ENCODE peak calls at places on chromosomes 7 and 10, in eight cellular contexts. One of them, this sample, is unnamed.

GRCh38 chr10:71443676-71444075 is 47.0 kb downstream of the CDH23 start:
- DNase-seq in mucosa of descending colon: no peak
- DNase-seq in uterus: no peak
- DNase-seq in right lobe of liver: no peak
- DNase-seq in A673: no peak
- DNase-seq in breast epithelium: no peak
- DNase-seq in tibial nerve: no peak
- DNase-seq in heart right ventricle: no peak
- DNase-seq in this sample: no peak

GRCh38 chr10:97590082-97590747 is 694 bp downstream of the C10orf62 start:
- DNase-seq in breast epithelium: no peak
- DNase-seq in right lobe of liver: no peak
- DNase-seq in uterus: no peak
- DNase-seq in heart right ventricle: no peak
- DNase-seq in A673: no peak
- DNase-seq in tibial nerve: no peak
- DNase-seq in mucosa of descending colon: no peak
- DNase-seq in this sample: no peak

GRCh38 chr7:19108985-19109946 is 8.2 kb downstream of the TWIST1 start:
- DNase-seq in A673: no peak
- DNase-seq in breast epithelium: no peak
- DNase-seq in mucosa of descending colon: no peak
- DNase-seq in heart right ventricle: no peak
- DNase-seq in right lobe of liver: no peak
- DNase-seq in tibial nerve: no peak
- DNase-seq in uterus: no peak
- DNase-seq in this sample: no peak

GRCh38 chr10:13765641-13766341 is 179.0 kb downstream of the PRPF18 start:
- DNase-seq in mucosa of descending colon: no peak
- DNase-seq in uterus: no peak
- DNase-seq in tibial nerve: no peak
- DNase-seq in heart right ventricle: no peak
- DNase-seq in breast epithelium: no peak
- DNase-seq in right lobe of liver: peak; percentile 62
- DNase-seq in A673: no peak
- DNase-seq in this sample: no peak

GRCh38 chr10:123587110-123587509 is 79.0 kb upstream of the GPR26 start:
- DNase-seq in breast epithelium: no peak
- DNase-seq in tibial nerve: no peak
- DNase-seq in mucosa of descending colon: no peak
- DNase-seq in right lobe of liver: no peak
- DNase-seq in A673: no peak
- DNase-seq in uterus: no peak
- DNase-seq in heart right ventricle: no peak
- DNase-seq in this sample: no peak

GRCh38 chr7:151124205-151124880 is 38.1 kb downstream of the AGAP3 start:
- DNase-seq in tibial nerve: no peak
- DNase-seq in heart right ventricle: no peak
- DNase-seq in A673: no peak
- DNase-seq in mucosa of descending colon: no peak
- DNase-seq in right lobe of liver: no peak
- DNase-seq in breast epithelium: no peak
- DNase-seq in uterus: no peak
- DNase-seq in this sample: no peak

GRCh38 chr10:26215923-26216576 is 524 bp upstream of the GAD2 start:
- DNase-seq in breast epithelium: no peak
- DNase-seq in right lobe of liver: no peak
- DNase-seq in mucosa of descending colon: no peak
- DNase-seq in tibial nerve: no peak
- DNase-seq in heart right ventricle: peak; percentile 9
- DNase-seq in uterus: no peak
- DNase-seq in A673: peak; percentile 72
- DNase-seq in this sample: no peak

GRCh38 chr10:128286413-128287097 is 160.3 kb upstream of the MKI67 start:
- DNase-seq in right lobe of liver: no peak
- DNase-seq in heart right ventricle: no peak
- DNase-seq in A673: no peak
- DNase-seq in breast epithelium: no peak
- DNase-seq in mucosa of descending colon: no peak
- DNase-seq in tibial nerve: no peak
- DNase-seq in uterus: no peak
- DNase-seq in this sample: no peak

GRCh38 chr7:105493196-105493927 is 28.7 kb downstream of the PUS7 start:
- DNase-seq in tibial nerve: no peak
- DNase-seq in uterus: no peak
- DNase-seq in heart right ventricle: no peak
- DNase-seq in right lobe of liver: no peak
- DNase-seq in breast epithelium: no peak
- DNase-seq in mucosa of descending colon: no peak
- DNase-seq in A673: no peak
- DNase-seq in this sample: no peak

GRCh38 chr7:48246073-48246472 is 74.8 kb downstream of the ABCA13 start:
- DNase-seq in tibial nerve: peak; percentile 5
- DNase-seq in breast epithelium: no peak
- DNase-seq in heart right ventricle: no peak
- DNase-seq in mucosa of descending colon: no peak
- DNase-seq in A673: no peak
- DNase-seq in right lobe of liver: no peak
- DNase-seq in uterus: no peak
- DNase-seq in this sample: no peak

GRCh38 chr7:24572014-24572413 is 1.2 kb upstream of the PALS2 start:
- DNase-seq in A673: no peak
- DNase-seq in tibial nerve: no peak
- DNase-seq in right lobe of liver: no peak
- DNase-seq in uterus: no peak
- DNase-seq in heart right ventricle: no peak
- DNase-seq in breast epithelium: no peak
- DNase-seq in mucosa of descending colon: no peak
- DNase-seq in this sample: no peak

DNA sequence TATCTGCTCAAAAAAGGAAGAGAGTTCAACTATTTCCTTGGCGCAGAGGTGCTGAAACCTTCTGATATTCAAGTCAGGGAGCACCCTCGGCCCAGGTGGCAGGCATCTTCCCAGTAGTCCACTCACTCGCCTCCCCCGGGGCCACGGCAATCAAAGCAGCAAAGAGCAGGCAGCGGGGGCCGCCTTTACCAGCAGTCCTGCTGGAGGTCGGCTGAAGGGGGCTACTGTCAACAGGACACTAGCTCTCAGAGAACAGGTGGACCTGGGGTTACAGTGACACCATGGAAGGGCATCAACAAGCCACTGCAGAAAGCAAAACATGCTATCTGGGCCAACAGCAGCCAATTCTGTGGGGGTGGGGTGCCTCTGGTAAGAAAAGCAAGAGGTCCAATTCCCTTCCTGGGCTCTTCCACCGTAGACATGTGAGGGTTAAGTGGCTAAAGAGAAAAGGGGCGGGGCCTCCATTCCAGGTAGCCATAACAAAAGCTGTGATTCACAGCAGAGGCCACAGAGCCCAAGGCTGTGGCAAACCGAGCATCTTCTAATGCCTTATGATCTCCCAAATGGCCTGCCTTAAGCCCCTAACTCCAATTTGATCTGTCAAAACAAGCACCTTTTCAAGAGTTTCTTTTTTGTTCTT is 9.4 kb downstream of the FZD9 start:
- DNase-seq in mucosa of descending colon: no peak
- DNase-seq in tibial nerve: no peak
- DNase-seq in right lobe of liver: no peak
- DNase-seq in uterus: no peak
- DNase-seq in heart right ventricle: no peak
- DNase-seq in A673: no peak
- DNase-seq in breast epithelium: no peak
- DNase-seq in this sample: no peak
- H3K36me3 ChIP-seq in mucosa of descending colon: peaks cover 38% of the 10 kb centered on the region
- H3K36me3 ChIP-seq in tibial nerve: no peaks in the 10 kb centered on the region
- H3K36me3 ChIP-seq in right lobe of liver: peaks cover 70% of the 10 kb centered on the region
- H3K36me3 ChIP-seq in uterus: no peaks in the 10 kb centered on the region
- H3K36me3 ChIP-seq in heart right ventricle: peaks cover 16% of the 10 kb centered on the region
- H3K36me3 ChIP-seq in A673: peaks cover 87% of the 10 kb centered on the region
- H3K36me3 ChIP-seq in breast epithelium: no peaks in the 10 kb centered on the region
- H3K36me3 ChIP-seq in this sample: peaks cover 60% of the 10 kb centered on the region

DNA sequence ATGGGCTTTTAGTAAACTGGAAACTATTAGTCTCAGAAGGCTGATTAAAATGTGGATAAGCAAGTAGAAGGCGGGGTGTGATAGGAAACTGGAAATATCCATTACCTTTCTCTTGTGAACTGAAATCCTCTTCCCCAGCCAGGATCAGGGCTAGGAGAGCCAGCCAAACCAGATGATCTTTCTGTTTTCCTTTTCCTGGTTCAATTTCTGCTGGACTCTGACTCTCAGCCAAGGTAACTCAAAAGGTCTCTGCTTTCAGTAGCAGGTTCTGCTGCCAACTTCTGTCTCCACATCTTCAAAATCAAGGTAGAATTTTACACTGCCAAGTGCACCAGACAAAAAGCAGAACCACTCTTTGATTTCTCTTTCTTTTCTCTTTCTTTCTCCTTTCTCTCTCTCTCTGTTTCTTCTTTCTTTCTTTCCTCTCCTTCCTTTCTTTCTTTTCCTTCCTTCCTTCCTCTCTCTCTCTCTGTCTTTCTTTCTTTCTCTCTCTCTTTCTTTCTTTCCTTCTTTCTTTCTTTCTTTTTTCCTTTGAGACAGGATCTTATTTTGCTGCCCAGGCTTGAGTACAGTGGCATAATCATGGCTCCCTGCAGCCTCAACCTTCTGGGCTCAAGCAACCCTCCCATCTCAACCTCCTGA is 30.8 kb downstream of the OTUD1 start:
- DNase-seq in breast epithelium: no peak
- DNase-seq in mucosa of descending colon: no peak
- DNase-seq in tibial nerve: no peak
- DNase-seq in right lobe of liver: peak; percentile 72
- DNase-seq in heart right ventricle: no peak
- DNase-seq in A673: no peak
- DNase-seq in uterus: peak; percentile 31
- DNase-seq in this sample: no peak
- H3K4me3 ChIP-seq in breast epithelium: no peak overlapping the region
- H3K4me3 ChIP-seq in mucosa of descending colon: no peak overlapping the region
- H3K4me3 ChIP-seq in tibial nerve: no peak overlapping the region
- H3K4me3 ChIP-seq in right lobe of liver: no peak overlapping the region
- H3K4me3 ChIP-seq in heart right ventricle: no peak overlapping the region
- H3K4me3 ChIP-seq in A673: no peak overlapping the region
- H3K4me3 ChIP-seq in uterus: no peak overlapping the region
- H3K4me3 ChIP-seq in this sample: no peak overlapping the region

DNA sequence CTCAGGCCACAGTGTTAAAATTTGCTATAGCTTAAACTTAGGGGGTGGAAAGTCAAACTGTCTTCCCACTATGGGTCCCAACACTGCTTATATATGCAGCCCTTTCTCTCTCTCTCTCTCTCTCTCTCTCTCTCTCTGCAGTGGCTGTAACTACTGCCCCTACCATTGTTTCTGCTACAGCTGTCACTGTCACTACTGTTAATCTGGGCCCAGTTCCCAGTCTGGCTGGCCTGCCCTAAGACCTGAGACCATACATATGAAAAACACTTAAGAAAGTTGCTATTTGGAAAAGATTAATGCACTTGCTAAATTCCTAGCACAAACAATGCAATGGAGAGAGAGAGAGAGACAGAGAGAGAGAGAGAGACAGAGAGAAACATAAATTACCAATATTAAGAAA is 78.6 kb downstream of the THSD7A start:
- DNase-seq in mucosa of descending colon: no peak
- DNase-seq in A673: no peak
- DNase-seq in tibial nerve: no peak
- DNase-seq in breast epithelium: no peak
- DNase-seq in uterus: no peak
- DNase-seq in heart right ventricle: no peak
- DNase-seq in right lobe of liver: no peak
- DNase-seq in this sample: no peak
- H3K4me1 ChIP-seq in mucosa of descending colon: no peaks in the 10 kb centered on the region
- H3K4me1 ChIP-seq in A673: no peaks in the 10 kb centered on the region
- H3K4me1 ChIP-seq in tibial nerve: no peaks in the 10 kb centered on the region
- H3K4me1 ChIP-seq in breast epithelium: no peaks in the 10 kb centered on the region
- H3K4me1 ChIP-seq in uterus: no peaks in the 10 kb centered on the region
- H3K4me1 ChIP-seq in heart right ventricle: no peaks in the 10 kb centered on the region
- H3K4me1 ChIP-seq in right lobe of liver: no peaks in the 10 kb centered on the region
- H3K4me1 ChIP-seq in this sample: no peaks in the 10 kb centered on the region

DNA sequence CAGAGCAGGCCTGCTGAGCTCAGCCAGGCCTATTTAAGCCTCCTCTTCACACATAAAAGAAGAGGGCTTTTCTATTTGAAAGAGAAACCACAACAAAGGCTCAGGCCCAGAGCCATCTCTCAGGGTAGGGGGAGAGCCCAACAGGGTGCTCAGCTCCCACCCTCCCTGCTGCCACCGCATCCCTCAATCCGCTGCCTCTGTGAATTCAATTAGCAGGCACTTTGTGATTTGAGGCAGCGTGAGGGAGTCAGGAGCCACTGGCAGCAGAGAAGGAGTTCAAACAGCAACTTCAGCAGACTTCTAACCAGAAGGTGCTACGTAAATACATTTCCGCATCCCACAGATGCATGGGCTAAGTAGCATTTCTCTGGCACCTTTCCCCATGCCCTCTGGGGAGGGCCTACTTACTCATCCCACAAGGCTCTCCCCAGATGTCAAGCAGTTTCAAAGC is 45.2 kb downstream of the LRRC20 start:
- DNase-seq in heart right ventricle: no peak
- DNase-seq in mucosa of descending colon: no peak
- DNase-seq in uterus: peak; percentile 55
- DNase-seq in right lobe of liver: no peak
- DNase-seq in breast epithelium: no peak
- DNase-seq in tibial nerve: no peak
- DNase-seq in A673: peak; percentile 39
- DNase-seq in this sample: no peak
- H3K36me3 ChIP-seq in heart right ventricle: no peaks in the 10 kb centered on the region
- H3K36me3 ChIP-seq in mucosa of descending colon: no peaks in the 10 kb centered on the region
- H3K36me3 ChIP-seq in uterus: no peaks in the 10 kb centered on the region
- H3K36me3 ChIP-seq in right lobe of liver: no peaks in the 10 kb centered on the region
- H3K36me3 ChIP-seq in breast epithelium: no peaks in the 10 kb centered on the region
- H3K36me3 ChIP-seq in tibial nerve: no peaks in the 10 kb centered on the region
- H3K36me3 ChIP-seq in A673: no peaks in the 10 kb centered on the region
- H3K36me3 ChIP-seq in this sample: no peaks in the 10 kb centered on the region

GRCh38 chr7:87220734-87221215 is 1.2 kb upstream of the TMEM243 start:
- DNase-seq in tibial nerve: no peak
- DNase-seq in heart right ventricle: no peak
- DNase-seq in A673: peak; percentile 13
- DNase-seq in breast epithelium: no peak
- DNase-seq in mucosa of descending colon: no peak
- DNase-seq in uterus: peak; percentile 18
- DNase-seq in right lobe of liver: no peak
- DNase-seq in this sample: no peak
- H3K4me3 ChIP-seq in tibial nerve: peak overlapping the region; percentile 72
- H3K4me3 ChIP-seq in heart right ventricle: peak overlapping the region; percentile 69
- H3K4me3 ChIP-seq in A673: peak overlapping the region; percentile 78
- H3K4me3 ChIP-seq in breast epithelium: peak overlapping the region; percentile 87
- H3K4me3 ChIP-seq in mucosa of descending colon: peak overlapping the region; percentile 83
- H3K4me3 ChIP-seq in uterus: peak overlapping the region; percentile 68
- H3K4me3 ChIP-seq in right lobe of liver: peak overlapping the region; percentile 72
- H3K4me3 ChIP-seq in this sample: peak overlapping the region; percentile 87

GRCh38 chr7:1536105-1536767 is 5.7 kb downstream of the MAFK start:
- DNase-seq in breast epithelium: no peak
- DNase-seq in mucosa of descending colon: peak; percentile 58
- DNase-seq in right lobe of liver: peak; percentile 47
- DNase-seq in A673: no peak
- DNase-seq in uterus: peak; percentile 37
- DNase-seq in tibial nerve: no peak
- DNase-seq in heart right ventricle: no peak
- DNase-seq in this sample: no peak
- H3K4me1 ChIP-seq in breast epithelium: peaks cover 20% of the 10 kb centered on the region
- H3K4me1 ChIP-seq in mucosa of descending colon: peaks cover 45% of the 10 kb centered on the region
- H3K4me1 ChIP-seq in right lobe of liver: peaks cover 26% of the 10 kb centered on the region
- H3K4me1 ChIP-seq in A673: peaks cover 43% of the 10 kb centered on the region
- H3K4me1 ChIP-seq in uterus: peaks cover 12% of the 10 kb centered on the region
- H3K4me1 ChIP-seq in tibial nerve: peaks cover 51% of the 10 kb centered on the region
- H3K4me1 ChIP-seq in heart right ventricle: peaks cover 83% of the 10 kb centered on the region
- H3K4me1 ChIP-seq in this sample: peaks cover 29% of the 10 kb centered on the region

This sample was measured in CD8-positive, alpha-beta memory T cell.